ENCODE peak calls at places on chromosomes 16 and 17, in five cellular contexts. E is K562, T is HepG2, L is GM12878, U is upper lobe of left lung. Y is an unnamed sample.

GRCh38 chr16:11901091-11901490 is 14.7 kb downstream of the GSPT1 start:
- ATAC-seq in T (peak; percentile 24), U (no peak), E (no peak), L (peak; percentile 19), Y (no peak)

GRCh38 chr17:74116087-74116717 is 87.3 kb upstream of the RPL38 start:
- ATAC-seq in L (no peak), U (no peak), E (no peak), T (no peak), Y (no peak)

GRCh38 chr17:81621494-81622230 is 15.2 kb downstream of the NPLOC4 start:
- ATAC-seq in T (peak; percentile 31), L (no peak), E (no peak), U (no peak), Y (no peak)

GRCh38 chr17:78585231-78585630 is 8.0 kb upstream of the DNAH17 start:
- ATAC-seq in E (no peak), U (no peak), L (no peak), T (no peak), Y (no peak)

GRCh38 chr16:6483634-6484033 is 849.0 kb upstream of the RBFOX1 start:
- ATAC-seq in T (no peak), E (no peak), L (no peak), U (no peak), Y (no peak)

GRCh38 chr17:54694287-54694887 is 206.3 kb upstream of the TOM1L1 start:
- ATAC-seq in T (no peak), U (no peak), E (no peak), L (no peak), Y (no peak)

GRCh38 chr17:57890857-57891232 is 41.0 kb upstream of the MRPS23 start:
- ATAC-seq in T (no peak), L (no peak), E (no peak), U (no peak), Y (no peak)

GRCh38 chr16:3625911-3626732 is 14.7 kb upstream of the SLX4 start:
- ATAC-seq in T (peak; percentile 30), U (no peak), E (peak; percentile 81), L (peak; percentile 86), Y (no peak)

GRCh38 chr16:78593352-78593751 is 493.9 kb downstream of the WWOX start:
- ATAC-seq in U (no peak), T (peak; percentile 60), E (no peak), L (no peak), Y (no peak)

GRCh38 chr16:69378760-69379159 is 7.0 kb downstream of the TERF2 start:
- ATAC-seq in E (no peak), U (no peak), T (no peak), L (no peak), Y (no peak)

GRCh38 chr17:50681260-50682200 is 26.2 kb downstream of the ANKRD40 start:
- ATAC-seq in L (no peak), E (peak; percentile 86), U (peak; percentile 72), T (peak; percentile 1), Y (peak; percentile 58)

GRCh38 chr17:66726371-66726770 is 108.5 kb upstream of the CACNG5 start:
- ATAC-seq in T (no peak), U (no peak), E (no peak), L (no peak), Y (no peak)

GRCh38 chr17:14864127-14864526 is 401.0 kb downstream of the PMP22 start:
- ATAC-seq in U (no peak), T (no peak), E (no peak), L (no peak), Y (no peak)

GRCh38 chr17:2266865-2267228 is 36.7 kb downstream of the SMG6 start:
- ATAC-seq in L (peak; percentile 34), T (no peak), U (no peak), E (no peak), Y (no peak)

GRCh38 chr17:49984283-49984682 is 10.7 kb downstream of the DLX3 start:
- ATAC-seq in E (no peak), L (no peak), U (no peak), T (no peak), Y (no peak)

GRCh38 chr17:62075308-62075815 is 10.3 kb upstream of the MED13 start:
- ATAC-seq in T (no peak), E (peak; percentile 24), U (no peak), L (peak; percentile 17), Y (no peak)

GRCh38 chr16:48537275-48537674 is 72.7 kb downstream of the N4BP1 start:
- ATAC-seq in L (peak; percentile 75), T (no peak), U (peak; percentile 23), E (no peak), Y (peak; percentile 17)

GRCh38 chr16:71722801-71723536 is 1.5 kb downstream of the PHLPP2 start:
- ATAC-seq in U (peak; percentile 75), E (peak; percentile 68), L (peak; percentile 72), T (peak; percentile 74), Y (peak; percentile 71)

GRCh38 chr16:23494188-23494587 is 16.1 kb downstream of the GGA2 start:
- ATAC-seq in U (no peak), T (no peak), L (no peak), E (no peak), Y (no peak)

GRCh38 chr16:23496826-23497542 is 13.3 kb downstream of the GGA2 start:
- ATAC-seq in L (peak; percentile 40), E (peak; percentile 37), T (no peak), U (peak; percentile 74), Y (no peak)

GRCh38 chr16:23497543-23497868 is 12.8 kb downstream of the GGA2 start:
- ATAC-seq in U (no peak), T (no peak), E (no peak), L (no peak), Y (no peak)

GRCh38 chr16:23486480-23486879 is 23.8 kb downstream of the GGA2 start:
- ATAC-seq in E (no peak), L (no peak), T (peak; percentile 11), U (peak; percentile 62), Y (no peak)

DNA sequence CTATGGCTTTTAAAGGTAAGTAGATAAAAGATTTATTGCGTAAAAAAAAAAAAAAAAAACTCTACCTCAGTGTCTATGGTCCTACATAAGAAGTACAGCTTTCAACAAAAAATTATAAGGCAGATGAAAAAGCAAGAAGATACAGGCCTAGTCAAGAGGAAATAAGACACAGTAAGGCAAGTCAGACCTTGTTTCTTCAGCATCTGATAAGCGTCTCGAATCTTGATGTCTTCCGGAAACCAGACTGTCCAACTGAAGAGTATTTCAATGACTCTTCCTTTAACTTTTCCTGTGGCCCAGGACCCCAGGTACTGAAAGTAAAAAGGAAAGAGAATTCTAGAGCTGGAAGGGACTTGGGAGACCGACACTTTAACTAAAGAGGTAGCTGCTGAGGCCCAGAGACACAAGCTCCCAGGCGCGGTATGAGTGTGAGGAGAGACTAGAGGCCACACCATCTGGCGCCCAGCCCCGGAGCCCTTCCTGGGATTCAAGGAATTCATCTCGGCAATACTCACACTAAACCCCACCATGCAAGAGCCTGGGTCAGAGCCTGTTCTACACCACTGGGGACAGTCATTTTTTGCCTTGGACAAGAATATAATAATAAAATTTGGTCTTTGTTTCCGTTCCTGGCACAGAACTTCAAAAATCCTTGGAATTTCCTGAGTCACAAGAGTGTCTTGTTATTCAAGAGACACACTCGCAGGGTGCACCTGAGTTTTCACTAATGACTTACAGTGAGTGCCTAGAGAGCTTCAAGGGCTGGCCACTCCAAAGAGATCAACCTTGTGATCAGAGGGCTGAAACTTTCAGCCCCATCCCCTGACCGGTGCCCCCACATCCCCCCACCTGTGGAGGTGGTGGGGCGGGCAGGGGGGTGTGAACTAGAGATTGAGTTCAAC is 18.6 kb downstream of the GGA2 start:
- ATAC-seq in L (no peak), T (no peak), U (no peak), E (no peak), Y (no peak)
- TF ChIP-seq EP300 in L (no peak), T (no peak), U (no peak), E (no peak), Y (no peak)

GRCh38 chr17:48528153-48528912 is 2.5 kb downstream of the HOXB1 start:
- ATAC-seq in T (no peak), L (no peak), E (peak; percentile 71), U (no peak), Y (no peak)
- H3K27me3 ChIP-seq in T (peaks cover 74% of the 10 kb centered on the region), L (no peaks in the 10 kb centered on the region), E (no peaks in the 10 kb centered on the region), U (peaks cover 10% of the 10 kb centered on the region), Y (peaks cover 15% of the 10 kb centered on the region)

GRCh38 chr16:30745082-30745481 is 3.1 kb upstream of the PHKG2 start:
- ATAC-seq in E (no peak), L (no peak), T (no peak), U (no peak), Y (no peak)

GRCh38 chr16:30746638-30747160 is 1.5 kb upstream of the PHKG2 start:
- ATAC-seq in E (no peak), U (no peak), T (no peak), L (no peak), Y (no peak)

GRCh38 chr16:30748634-30749445 is 615 bp downstream of the PHKG2 start:
- ATAC-seq in L (peak; percentile 75), U (peak; percentile 60), E (peak; percentile 81), T (peak; percentile 61), Y (no peak)

GRCh38 chr16:30747331-30747730 is 894 bp upstream of the PHKG2 start:
- ATAC-seq in U (no peak), T (no peak), E (no peak), L (no peak), Y (no peak)

DNA sequence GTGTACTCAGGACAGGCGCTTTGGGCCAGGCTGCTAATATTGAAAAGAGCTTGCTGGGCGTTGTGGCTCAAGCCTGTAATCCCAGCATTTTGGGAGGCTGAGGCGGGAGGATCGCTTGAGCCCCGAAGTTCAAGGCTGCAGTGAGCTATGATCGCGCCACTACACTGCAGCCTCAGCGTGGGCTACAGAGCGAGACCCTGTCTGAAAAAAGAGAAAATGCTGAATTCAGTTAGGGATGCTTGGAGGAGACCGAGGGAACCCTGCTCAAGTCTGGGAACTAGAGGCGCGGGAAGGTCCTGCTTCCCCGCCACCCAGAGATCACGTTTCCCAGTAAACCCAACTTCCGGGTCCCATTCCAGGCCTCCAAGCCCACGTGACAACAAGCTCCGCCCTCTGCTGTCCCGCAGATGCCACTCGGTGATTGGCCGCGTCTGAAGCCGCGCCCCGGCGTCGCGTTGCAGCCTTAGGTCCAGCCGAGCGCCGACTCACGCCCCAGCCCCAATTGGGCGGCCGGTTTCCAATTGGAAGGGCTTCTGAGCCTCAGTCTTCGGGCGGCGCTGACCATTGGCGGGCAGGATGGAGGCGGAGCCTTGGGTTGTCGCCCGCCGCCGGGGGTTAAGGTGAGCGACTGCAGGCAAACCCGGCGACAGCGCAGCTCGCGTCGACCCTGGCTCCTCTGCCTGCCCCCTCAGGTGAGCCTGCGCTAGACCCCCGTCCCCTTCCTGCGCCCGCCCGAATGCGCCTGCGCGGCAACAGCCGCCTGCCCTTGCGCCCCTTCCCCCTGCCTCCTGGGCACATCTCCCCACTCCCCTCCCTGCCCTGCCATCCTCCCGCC is at the start of gene PHKG2:
- ATAC-seq in L (peak; percentile 100), U (peak; percentile 99), E (peak; percentile 100), T (peak; percentile 97), Y (peak; percentile 99)
- H3K36me3 ChIP-seq in L (peaks cover 4% of the 10 kb centered on the region), U (peaks cover 35% of the 10 kb centered on the region), E (peaks cover 57% of the 10 kb centered on the region), T (peaks cover 12% of the 10 kb centered on the region), Y (no peaks in the 10 kb centered on the region)

DNA sequence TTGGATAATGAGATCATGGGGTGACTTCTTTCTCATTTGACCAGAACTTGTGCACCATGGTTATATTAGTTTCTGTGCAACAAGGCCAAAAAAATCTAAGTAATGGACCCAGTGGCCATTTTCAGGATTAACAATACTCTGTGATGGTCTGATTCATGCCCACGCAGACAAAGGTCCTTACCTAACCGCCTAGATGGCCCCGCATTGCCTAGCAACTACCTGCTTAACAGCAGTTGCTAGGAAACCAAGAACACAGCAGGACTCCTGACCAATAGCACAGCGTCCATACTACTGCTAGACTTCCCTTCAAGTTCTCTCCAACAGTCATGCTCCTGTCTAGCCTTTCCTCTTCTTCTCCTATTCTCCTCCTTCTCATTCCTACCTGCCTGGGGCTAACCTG is 22.5 kb downstream of the MIS12 start:
- ATAC-seq in T (peak; percentile 33), U (no peak), L (no peak), E (no peak), Y (no peak)
- TF ChIP-seq EP300 in T (no peak), U (no peak), L (no peak), E (no peak), Y (no peak)